ENCODE peak calls at places on chromosomes 13 and 19, in seven cellular contexts. T is psoas muscle; A is D341Med; Z is T-helper 1 cell; O is stimulated activated CD4-positive, alpha-beta T cell treated with anti-CD3 and anti-CD28 coated beads, TNF-alpha, amount 100 ng/mL, for 1 hour; E is activated T-helper 1 cell treated with Interleukin-2 at 50 U/mL for 16 hours; Y is D721Med. F is an unnamed sample.

GRCh38 chr13:73411067-73411809 is 352.4 kb downstream of the KLF5 start:
- DNase-seq in T (no peak), Z (no peak), O (no peak), E (no peak), Y (no peak), A (no peak), F (no peak)

GRCh38 chr19:46076951-46077814 is 36.4 kb upstream of the IGFL4 start:
- DNase-seq in Y (peak; percentile 51), T (no peak), O (no peak), E (no peak), A (peak; percentile 93), Z (no peak), F (no peak)

GRCh38 chr19:40687525-40688016 is 2.9 kb downstream of the NUMBL start:
- DNase-seq in O (no peak), Z (no peak), E (no peak), T (peak; percentile 83), Y (no peak), A (no peak), F (no peak)

GRCh38 chr19:15249912-15250634 is 17.8 kb upstream of the EPHX3 start:
- DNase-seq in A (no peak), O (no peak), T (peak; percentile 70), Z (no peak), E (no peak), Y (no peak), F (no peak)

GRCh38 chr13:39273953-39274352 is 235.7 kb downstream of the NHLRC3 start:
- DNase-seq in E (no peak), A (peak; percentile 25), T (no peak), O (no peak), Y (no peak), Z (no peak), F (no peak)

GRCh38 chr19:48445256-48445605 is 552 bp upstream of the GRWD1 start:
- DNase-seq in E (no peak), Y (peak; percentile 68), Z (no peak), T (no peak), O (no peak), A (peak; percentile 69), F (no peak)

GRCh38 chr19:56217039-56217949 is 15.2 kb downstream of the ZSCAN5C start:
- DNase-seq in E (no peak), T (no peak), O (no peak), Y (no peak), A (no peak), Z (no peak), F (no peak)

GRCh38 chr19:38946229-38947010 is 15.7 kb downstream of the MRPS12 start:
- DNase-seq in Y (no peak), O (no peak), A (no peak), T (no peak), Z (no peak), E (no peak), F (no peak)

GRCh38 chr19:3190470-3190770 is 4.7 kb downstream of the NCLN start:
- DNase-seq in O (no peak), Y (no peak), A (no peak), E (no peak), Z (no peak), T (no peak), F (no peak)

F was measured in activated CD4-positive, CD25-positive, alpha-beta regulatory T cell.